ENCODE peak calls at places on chromosomes 16 and 17, in nine cellular contexts. One of them, this sample, is unnamed.

GRCh38 chr16:252366-253337 is 18.0 kb downstream of the FAM234A start:
- DNase-seq in dorsolateral prefrontal cortex: no peak
- DNase-seq in transverse colon: peak
- DNase-seq in OCI-LY7: no peak
- DNase-seq in fibroblast of lung: no peak
- DNase-seq in A549: no peak
- DNase-seq in testis: no peak
- DNase-seq in thoracic aorta: no peak
- DNase-seq in esophagus squamous epithelium: no peak
- DNase-seq in this sample: no peak

GRCh38 chr16:81123092-81123852 is 27.1 kb upstream of the GCSH start:
- DNase-seq in esophagus squamous epithelium: no peak
- DNase-seq in A549: no peak
- DNase-seq in fibroblast of lung: no peak
- DNase-seq in OCI-LY7: no peak
- DNase-seq in testis: no peak
- DNase-seq in transverse colon: no peak
- DNase-seq in thoracic aorta: no peak
- DNase-seq in dorsolateral prefrontal cortex: no peak
- DNase-seq in this sample: no peak

GRCh38 chr17:49460401-49460800 is 34.7 kb upstream of the NGFR start:
- DNase-seq in fibroblast of lung: no peak
- DNase-seq in A549: no peak
- DNase-seq in esophagus squamous epithelium: no peak
- DNase-seq in dorsolateral prefrontal cortex: no peak
- DNase-seq in transverse colon: no peak
- DNase-seq in OCI-LY7: no peak
- DNase-seq in thoracic aorta: no peak
- DNase-seq in testis: no peak
- DNase-seq in this sample: no peak

GRCh38 chr17:5286846-5287245 is 4.8 kb downstream of the RABEP1 start:
- DNase-seq in A549: no peak
- DNase-seq in esophagus squamous epithelium: no peak
- DNase-seq in dorsolateral prefrontal cortex: no peak
- DNase-seq in OCI-LY7: no peak
- DNase-seq in fibroblast of lung: no peak
- DNase-seq in thoracic aorta: no peak
- DNase-seq in testis: no peak
- DNase-seq in transverse colon: no peak
- DNase-seq in this sample: no peak

GRCh38 chr17:76872221-76872873 is 4.1 kb downstream of the MGAT5B start:
- DNase-seq in esophagus squamous epithelium: no peak
- DNase-seq in thoracic aorta: no peak
- DNase-seq in testis: no peak
- DNase-seq in fibroblast of lung: peak
- DNase-seq in A549: peak
- DNase-seq in dorsolateral prefrontal cortex: peak
- DNase-seq in OCI-LY7: no peak
- DNase-seq in transverse colon: peak
- DNase-seq in this sample: peak

GRCh38 chr16:20676268-20676828 is 21.1 kb downstream of the ACSM1 start:
- DNase-seq in dorsolateral prefrontal cortex: no peak
- DNase-seq in A549: no peak
- DNase-seq in fibroblast of lung: no peak
- DNase-seq in thoracic aorta: no peak
- DNase-seq in esophagus squamous epithelium: no peak
- DNase-seq in OCI-LY7: no peak
- DNase-seq in testis: peak
- DNase-seq in transverse colon: peak
- DNase-seq in this sample: peak

GRCh38 chr17:44522883-44523671 is 19.9 kb upstream of the GPATCH8 start:
- DNase-seq in testis: peak
- DNase-seq in esophagus squamous epithelium: no peak
- DNase-seq in dorsolateral prefrontal cortex: no peak
- DNase-seq in thoracic aorta: no peak
- DNase-seq in transverse colon: peak
- DNase-seq in OCI-LY7: peak
- DNase-seq in A549: peak
- DNase-seq in fibroblast of lung: peak
- DNase-seq in this sample: peak

GRCh38 chr17:56707312-56708219 is 114.1 kb downstream of the NOG start:
- DNase-seq in OCI-LY7: no peak
- DNase-seq in dorsolateral prefrontal cortex: no peak
- DNase-seq in testis: no peak
- DNase-seq in fibroblast of lung: peak
- DNase-seq in esophagus squamous epithelium: no peak
- DNase-seq in A549: no peak
- DNase-seq in thoracic aorta: no peak
- DNase-seq in transverse colon: no peak
- DNase-seq in this sample: no peak

GRCh38 chr16:68346892-68347480 is 36.2 kb downstream of the PRMT7 start:
- DNase-seq in fibroblast of lung: no peak
- DNase-seq in thoracic aorta: no peak
- DNase-seq in OCI-LY7: no peak
- DNase-seq in transverse colon: no peak
- DNase-seq in testis: no peak
- DNase-seq in esophagus squamous epithelium: no peak
- DNase-seq in dorsolateral prefrontal cortex: no peak
- DNase-seq in A549: no peak
- DNase-seq in this sample: no peak

GRCh38 chr16:78264642-78265041 is 165.2 kb downstream of the WWOX start:
- DNase-seq in thoracic aorta: no peak
- DNase-seq in dorsolateral prefrontal cortex: no peak
- DNase-seq in testis: no peak
- DNase-seq in fibroblast of lung: no peak
- DNase-seq in transverse colon: no peak
- DNase-seq in A549: no peak
- DNase-seq in esophagus squamous epithelium: no peak
- DNase-seq in OCI-LY7: no peak
- DNase-seq in this sample: no peak

GRCh38 chr16:19363741-19364140 is 53.9 kb upstream of the TMC5 start:
- DNase-seq in fibroblast of lung: no peak
- DNase-seq in dorsolateral prefrontal cortex: no peak
- DNase-seq in testis: no peak
- DNase-seq in OCI-LY7: no peak
- DNase-seq in thoracic aorta: no peak
- DNase-seq in A549: no peak
- DNase-seq in esophagus squamous epithelium: no peak
- DNase-seq in transverse colon: no peak
- DNase-seq in this sample: no peak

GRCh38 chr16:380837-381787 is 666 bp downstream of the PGAP6 start:
- DNase-seq in esophagus squamous epithelium: no peak
- DNase-seq in A549: no peak
- DNase-seq in transverse colon: no peak
- DNase-seq in fibroblast of lung: no peak
- DNase-seq in dorsolateral prefrontal cortex: no peak
- DNase-seq in testis: no peak
- DNase-seq in thoracic aorta: no peak
- DNase-seq in OCI-LY7: no peak
- DNase-seq in this sample: no peak

GRCh38 chr16:19636436-19637267 is 81.1 kb downstream of the VPS35L start:
- DNase-seq in A549: no peak
- DNase-seq in testis: no peak
- DNase-seq in fibroblast of lung: peak
- DNase-seq in OCI-LY7: no peak
- DNase-seq in dorsolateral prefrontal cortex: no peak
- DNase-seq in thoracic aorta: no peak
- DNase-seq in esophagus squamous epithelium: no peak
- DNase-seq in transverse colon: no peak
- DNase-seq in this sample: no peak

GRCh38 chr16:48231675-48232214 is 12.4 kb upstream of the LONP2 start:
- DNase-seq in esophagus squamous epithelium: no peak
- DNase-seq in dorsolateral prefrontal cortex: no peak
- DNase-seq in testis: peak
- DNase-seq in transverse colon: peak
- DNase-seq in fibroblast of lung: peak
- DNase-seq in thoracic aorta: no peak
- DNase-seq in A549: peak
- DNase-seq in OCI-LY7: peak
- DNase-seq in this sample: peak

GRCh38 chr17:17036520-17036998 is 5.7 kb upstream of the MPRIP start:
- DNase-seq in transverse colon: no peak
- DNase-seq in esophagus squamous epithelium: no peak
- DNase-seq in OCI-LY7: no peak
- DNase-seq in thoracic aorta: peak
- DNase-seq in fibroblast of lung: no peak
- DNase-seq in A549: no peak
- DNase-seq in dorsolateral prefrontal cortex: no peak
- DNase-seq in testis: no peak
- DNase-seq in this sample: no peak

GRCh38 chr17:63918305-63918704 is 334 bp downstream of the GH1 start:
- DNase-seq in OCI-LY7: no peak
- DNase-seq in transverse colon: no peak
- DNase-seq in dorsolateral prefrontal cortex: no peak
- DNase-seq in esophagus squamous epithelium: no peak
- DNase-seq in thoracic aorta: no peak
- DNase-seq in fibroblast of lung: no peak
- DNase-seq in testis: no peak
- DNase-seq in A549: no peak
- DNase-seq in this sample: no peak

GRCh38 chr17:3659541-3660111 is 8.8 kb downstream of the TAX1BP3 start:
- DNase-seq in OCI-LY7: no peak
- DNase-seq in A549: peak
- DNase-seq in testis: peak
- DNase-seq in fibroblast of lung: peak
- DNase-seq in thoracic aorta: peak
- DNase-seq in transverse colon: peak
- DNase-seq in dorsolateral prefrontal cortex: no peak
- DNase-seq in esophagus squamous epithelium: no peak
- DNase-seq in this sample: peak

GRCh38 chr17:18187226-18187625 is 3.6 kb downstream of the ALKBH5 start:
- DNase-seq in thoracic aorta: no peak
- DNase-seq in esophagus squamous epithelium: no peak
- DNase-seq in fibroblast of lung: no peak
- DNase-seq in transverse colon: no peak
- DNase-seq in A549: no peak
- DNase-seq in dorsolateral prefrontal cortex: no peak
- DNase-seq in OCI-LY7: no peak
- DNase-seq in testis: no peak
- DNase-seq in this sample: no peak

DNA sequence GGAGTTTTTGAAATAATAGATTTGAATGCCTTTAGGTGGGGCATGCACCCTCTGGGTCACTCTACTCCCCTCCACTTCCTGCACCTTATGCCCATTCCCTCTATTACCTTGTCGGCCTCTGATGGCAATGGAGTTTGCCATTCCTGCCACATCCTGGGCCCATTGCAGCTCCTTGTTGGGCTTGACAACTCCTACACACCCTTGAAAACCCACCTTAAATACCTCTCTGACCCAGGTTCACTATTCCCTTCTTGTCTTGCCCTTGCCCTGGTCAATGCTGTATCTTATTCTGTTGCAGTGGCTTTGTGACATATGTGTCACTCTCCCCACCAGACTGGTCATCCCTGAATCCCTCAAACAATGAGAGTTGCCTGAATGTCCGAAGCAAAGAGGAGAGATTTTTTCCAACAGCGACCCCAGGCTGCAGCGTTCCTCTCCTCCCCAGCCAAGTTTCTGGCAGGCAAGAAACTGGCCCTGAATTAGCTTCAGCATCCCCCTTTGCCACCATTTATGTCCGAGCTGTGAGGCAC is 2.4 kb downstream of the CCR7 start:
- DNase-seq in dorsolateral prefrontal cortex: no peak
- DNase-seq in esophagus squamous epithelium: no peak
- DNase-seq in transverse colon: no peak
- DNase-seq in thoracic aorta: no peak
- DNase-seq in testis: no peak
- DNase-seq in OCI-LY7: no peak
- DNase-seq in A549: no peak
- DNase-seq in fibroblast of lung: no peak
- DNase-seq in this sample: no peak
- TF ChIP-seq CTCF in dorsolateral prefrontal cortex: no peak
- TF ChIP-seq CTCF in esophagus squamous epithelium: no peak
- TF ChIP-seq CTCF in transverse colon: no peak
- TF ChIP-seq CTCF in thoracic aorta: no peak
- TF ChIP-seq CTCF in testis: no peak
- TF ChIP-seq CTCF in OCI-LY7: peak
- TF ChIP-seq CTCF in A549: no peak
- TF ChIP-seq CTCF in fibroblast of lung: no peak
- TF ChIP-seq CTCF in this sample: no peak

GRCh38 chr17:37098910-37099664 is 150.3 kb downstream of the AATF start:
- DNase-seq in dorsolateral prefrontal cortex: no peak
- DNase-seq in thoracic aorta: no peak
- DNase-seq in fibroblast of lung: no peak
- DNase-seq in testis: no peak
- DNase-seq in esophagus squamous epithelium: no peak
- DNase-seq in OCI-LY7: no peak
- DNase-seq in transverse colon: no peak
- DNase-seq in A549: no peak
- DNase-seq in this sample: no peak
- TF ChIP-seq CTCF in dorsolateral prefrontal cortex: no peak
- TF ChIP-seq CTCF in thoracic aorta: no peak
- TF ChIP-seq CTCF in fibroblast of lung: no peak
- TF ChIP-seq CTCF in testis: no peak
- TF ChIP-seq CTCF in esophagus squamous epithelium: no peak
- TF ChIP-seq CTCF in OCI-LY7: no peak
- TF ChIP-seq CTCF in transverse colon: no peak
- TF ChIP-seq CTCF in A549: no peak
- TF ChIP-seq CTCF in this sample: no peak

DNA sequence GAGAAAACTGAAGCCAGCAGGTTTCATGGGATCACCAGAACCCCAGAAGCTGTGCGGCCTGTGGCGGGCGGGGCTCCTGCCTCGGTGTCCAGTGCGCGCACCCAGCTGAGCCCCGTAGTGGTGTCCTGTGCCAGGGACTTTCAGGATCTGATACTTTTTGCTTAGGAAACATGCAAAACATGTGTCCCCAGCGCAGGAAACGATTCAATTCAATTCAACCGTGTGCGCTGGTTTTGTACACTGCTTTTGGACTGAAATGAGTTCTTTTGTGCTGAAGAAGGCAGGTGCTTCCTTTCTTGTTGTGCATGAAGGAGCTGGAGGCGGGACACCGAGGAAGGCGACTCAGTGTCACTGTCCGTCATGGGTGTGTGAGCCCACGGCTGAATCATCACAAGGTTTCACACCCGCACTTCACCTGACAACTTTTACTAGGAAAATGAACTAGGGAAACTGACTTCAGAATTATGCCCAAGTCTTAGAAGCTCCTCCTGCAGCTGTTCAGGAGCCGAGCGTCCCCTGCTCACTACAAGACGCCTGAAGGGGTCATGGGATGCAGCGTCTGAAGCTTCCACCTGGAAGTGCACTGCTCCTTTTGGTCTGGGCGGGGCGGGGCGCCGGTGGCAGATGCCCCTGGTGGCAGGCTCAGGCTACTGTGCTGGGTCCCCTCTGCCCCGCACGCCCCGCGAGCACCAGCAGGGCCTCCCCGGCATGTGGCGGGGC is 31.4 kb upstream of the ZNF750 start:
- DNase-seq in testis: no peak
- DNase-seq in OCI-LY7: peak
- DNase-seq in dorsolateral prefrontal cortex: no peak
- DNase-seq in fibroblast of lung: no peak
- DNase-seq in transverse colon: no peak
- DNase-seq in A549: no peak
- DNase-seq in thoracic aorta: no peak
- DNase-seq in esophagus squamous epithelium: no peak
- DNase-seq in this sample: no peak
- TF ChIP-seq CTCF in testis: no peak
- TF ChIP-seq CTCF in OCI-LY7: peak
- TF ChIP-seq CTCF in dorsolateral prefrontal cortex: no peak
- TF ChIP-seq CTCF in fibroblast of lung: no peak
- TF ChIP-seq CTCF in transverse colon: no peak
- TF ChIP-seq CTCF in A549: no peak
- TF ChIP-seq CTCF in thoracic aorta: no peak
- TF ChIP-seq CTCF in esophagus squamous epithelium: peak
- TF ChIP-seq CTCF in this sample: no peak

GRCh38 chr16:2204727-2205103 is 539 bp upstream of the MLST8 start:
- DNase-seq in A549: no peak
- DNase-seq in thoracic aorta: no peak
- DNase-seq in dorsolateral prefrontal cortex: no peak
- DNase-seq in OCI-LY7: no peak
- DNase-seq in fibroblast of lung: no peak
- DNase-seq in testis: no peak
- DNase-seq in transverse colon: no peak
- DNase-seq in esophagus squamous epithelium: no peak
- DNase-seq in this sample: no peak
- TF ChIP-seq CTCF in A549: no peak
- TF ChIP-seq CTCF in thoracic aorta: no peak
- TF ChIP-seq CTCF in dorsolateral prefrontal cortex: no peak
- TF ChIP-seq CTCF in OCI-LY7: no peak
- TF ChIP-seq CTCF in fibroblast of lung: no peak
- TF ChIP-seq CTCF in testis: no peak
- TF ChIP-seq CTCF in transverse colon: no peak
- TF ChIP-seq CTCF in esophagus squamous epithelium: no peak
- TF ChIP-seq CTCF in this sample: no peak

This sample was measured in Calu3.